ENCODE peak calls at places on chromosomes 16 and 17, in six cellular contexts. V is AG04450, F is foreskin fibroblast, Q is NCI-H2029 treated with DMSO at 0.1 percent for 48 hours, C is stomach, O is RPMI7951. D is an unnamed sample.

GRCh38 chr16:2751577-2752034 is 832 bp upstream of the SRRM2 start:
- DNase-seq in Q (no peak), F (no peak), C (no peak), V (peak; percentile 8), O (no peak), D (no peak)

GRCh38 chr17:48871551-48872351 is 20.8 kb upstream of the ATP5MC1 start:
- DNase-seq in Q (no peak), O (no peak), V (no peak), C (peak; percentile 79), F (no peak), D (no peak)

GRCh38 chr17:77453613-77454559 is 313.1 kb downstream of the SEC14L1 start:
- DNase-seq in F (no peak), Q (no peak), O (no peak), V (no peak), C (peak; percentile 85), D (no peak)

GRCh38 chr17:77266891-77267341 is 126.1 kb downstream of the SEC14L1 start:
- DNase-seq in V (no peak), O (peak; percentile 70), C (no peak), F (no peak), Q (no peak), D (no peak)

GRCh38 chr16:10926867-10927266 is 15.4 kb downstream of the DEXI start:
- DNase-seq in F (no peak), Q (no peak), O (no peak), C (no peak), V (no peak), D (no peak)

GRCh38 chr16:68644715-68645493 is at the start of gene CDH3:
- DNase-seq in F (no peak), Q (no peak), O (peak; percentile 36), V (no peak), C (peak; percentile 63), D (peak; percentile 68)

GRCh38 chr16:50316102-50316847 is 49.9 kb downstream of the ADCY7 start:
- DNase-seq in O (no peak), V (no peak), F (no peak), C (no peak), Q (no peak), D (no peak)

GRCh38 chr17:46795379-46795952 is 23.0 kb downstream of the WNT3 start:
- DNase-seq in C (no peak), F (no peak), Q (no peak), V (no peak), O (peak; percentile 69), D (no peak)

GRCh38 chr16:70730944-70731343 is 45.1 kb upstream of the MTSS2 start:
- DNase-seq in O (no peak), C (no peak), F (no peak), Q (no peak), V (no peak), D (no peak)

GRCh38 chr17:9120471-9120870 is 99.2 kb downstream of the NTN1 start:
- DNase-seq in C (no peak), O (no peak), V (no peak), Q (no peak), F (no peak), D (no peak)

GRCh38 chr17:1002412-1002753 is 5.5 kb downstream of the TIMM22 start:
- DNase-seq in V (no peak), O (no peak), Q (no peak), C (no peak), F (no peak), D (no peak)

GRCh38 chr16:10601444-10602401 is 21.3 kb upstream of the EMP2 start:
- DNase-seq in V (no peak), Q (no peak), F (no peak), O (no peak), C (no peak), D (no peak)

GRCh38 chr17:50658602-50659001 is 23.9 kb downstream of the ABCC3 start:
- DNase-seq in V (no peak), F (no peak), C (no peak), Q (no peak), O (peak; percentile 47), D (no peak)

GRCh38 chr17:1720856-1721386 is 3.6 kb upstream of the WDR81 start:
- DNase-seq in C (peak; percentile 72), Q (peak; percentile 23), F (peak; percentile 29), O (peak; percentile 41), V (no peak), D (peak; percentile 52)

GRCh38 chr17:57677858-57678257 is 67.2 kb downstream of the CCDC182 start:
- DNase-seq in O (no peak), V (no peak), F (no peak), C (no peak), Q (no peak), D (no peak)

GRCh38 chr16:27618140-27618539 is 68.2 kb downstream of the KATNIP start:
- DNase-seq in V (no peak), O (no peak), F (no peak), Q (no peak), C (no peak), D (no peak)

GRCh38 chr17:78550464-78550863 is 26.7 kb downstream of the DNAH17 start:
- DNase-seq in Q (no peak), V (no peak), C (no peak), O (no peak), F (no peak), D (no peak)

GRCh38 chr17:77494664-77495435 is 354.1 kb downstream of the SEC14L1 start:
- DNase-seq in F (peak; percentile 55), O (peak; percentile 58), C (peak; percentile 82), Q (no peak), V (peak; percentile 46), D (peak; percentile 64)

D was measured in M059J.